ENCODE peak calls at places on chromosome 4, in four cellular contexts. Z is NCI-H2081; R is activated CD4-positive, alpha-beta T cell treated with anti-CD3 and anti-CD28 coated beads, Interleukin-2, amount 50 U/mL, for 24 hours; M is neural crest cell. J is an unnamed sample.

GRCh38 chr4:168572002-168572401 is 75.2 kb downstream of the PALLD start:
- DNase-seq in Z (no peak), R (no peak), M (no peak), J (no peak)

GRCh38 chr4:173403051-173403450 is 4.1 kb upstream of the SCRG1 start:
- DNase-seq in Z (no peak), R (no peak), M (no peak), J (no peak)

GRCh38 chr4:78766026-78766425 is 10.1 kb upstream of the BMP2K start:
- DNase-seq in R (no peak), M (no peak), Z (no peak), J (no peak)

GRCh38 chr4:82618321-82618720 is 56.5 kb upstream of the TMEM150C start:
- DNase-seq in M (no peak), Z (no peak), R (no peak), J (no peak)

GRCh38 chr4:55543858-55544257 is 2.9 kb downstream of the CLOCK start:
- DNase-seq in M (no peak), R (no peak), Z (no peak), J (no peak)

GRCh38 chr4:17241835-17242234 is 270.1 kb downstream of the QDPR start:
- DNase-seq in M (no peak), Z (no peak), R (no peak), J (no peak)

GRCh38 chr4:3047464-3048286 is 26.7 kb downstream of the HTT-AS start:
- DNase-seq in M (peak; percentile 57), R (peak; percentile 30), Z (peak; percentile 84), J (no peak)

GRCh38 chr4:148330161-148330560 is 112.1 kb downstream of the NR3C2 start:
- DNase-seq in M (no peak), Z (no peak), R (no peak), J (no peak)

GRCh38 chr4:42671431-42672194 is 14.7 kb upstream of the ATP8A1 start:
- DNase-seq in M (no peak), R (no peak), Z (no peak), J (no peak)

GRCh38 chr4:10926025-10926424 is 241.5 kb upstream of the CLNK start:
- DNase-seq in M (no peak), Z (no peak), R (no peak), J (no peak)

GRCh38 chr4:3671571-3672464 is 94.4 kb upstream of the ADRA2C start:
- DNase-seq in M (no peak), Z (no peak), R (no peak), J (no peak)